ENCODE peak calls at places on chromosomes 4 and X, in eight cellular contexts. One of them, this sample, is unnamed.

GRCh38 chrX:44935640-44936039 is 62.7 kb downstream of the KDM6A start:
- DNase-seq in breast epithelium: no peak
- DNase-seq in H1: no peak
- DNase-seq in esophagus muscularis mucosa: no peak
- DNase-seq in suprapubic skin: no peak
- DNase-seq in endothelial cell of umbilical vein: no peak
- DNase-seq in HepG2: no peak
- DNase-seq in upper lobe of left lung: no peak
- DNase-seq in this sample: no peak

GRCh38 chrX:20140410-20140809 is 1.2 kb downstream of the EIF1AX start:
- DNase-seq in breast epithelium: no peak
- DNase-seq in H1: no peak
- DNase-seq in esophagus muscularis mucosa: no peak
- DNase-seq in suprapubic skin: no peak
- DNase-seq in endothelial cell of umbilical vein: no peak
- DNase-seq in HepG2: no peak
- DNase-seq in upper lobe of left lung: no peak
- DNase-seq in this sample: no peak

GRCh38 chr4:186307497-186307896 is 41.5 kb downstream of the F11 start:
- DNase-seq in breast epithelium: no peak
- DNase-seq in H1: no peak
- DNase-seq in esophagus muscularis mucosa: no peak
- DNase-seq in suprapubic skin: no peak
- DNase-seq in endothelial cell of umbilical vein: no peak
- DNase-seq in HepG2: no peak
- DNase-seq in upper lobe of left lung: peak; percentile 49
- DNase-seq in this sample: no peak

GRCh38 chr4:56630876-56631666 is 50.0 kb downstream of the HOPX start:
- DNase-seq in breast epithelium: no peak
- DNase-seq in H1: no peak
- DNase-seq in esophagus muscularis mucosa: no peak
- DNase-seq in suprapubic skin: no peak
- DNase-seq in endothelial cell of umbilical vein: no peak
- DNase-seq in HepG2: no peak
- DNase-seq in upper lobe of left lung: no peak
- DNase-seq in this sample: no peak

GRCh38 chr4:163332526-163333405 is at the start of gene NPY1R:
- DNase-seq in breast epithelium: peak; percentile 74
- DNase-seq in H1: peak; percentile 82
- DNase-seq in esophagus muscularis mucosa: no peak
- DNase-seq in suprapubic skin: no peak
- DNase-seq in endothelial cell of umbilical vein: peak; percentile 80
- DNase-seq in HepG2: peak; percentile 24
- DNase-seq in upper lobe of left lung: peak; percentile 78
- DNase-seq in this sample: peak; percentile 65

GRCh38 chr4:145099653-145100052 is 1.5 kb downstream of the ABCE1 start:
- DNase-seq in breast epithelium: no peak
- DNase-seq in H1: no peak
- DNase-seq in esophagus muscularis mucosa: no peak
- DNase-seq in suprapubic skin: no peak
- DNase-seq in endothelial cell of umbilical vein: peak; percentile 52
- DNase-seq in HepG2: peak; percentile 19
- DNase-seq in upper lobe of left lung: no peak
- DNase-seq in this sample: no peak

GRCh38 chrX:41445781-41446358 is 1.3 kb upstream of the NYX start:
- DNase-seq in breast epithelium: no peak
- DNase-seq in H1: no peak
- DNase-seq in esophagus muscularis mucosa: no peak
- DNase-seq in suprapubic skin: no peak
- DNase-seq in endothelial cell of umbilical vein: no peak
- DNase-seq in HepG2: no peak
- DNase-seq in upper lobe of left lung: no peak
- DNase-seq in this sample: no peak

GRCh38 chr4:123102897-123103489 is 180.6 kb upstream of the NUDT6 start:
- DNase-seq in breast epithelium: no peak
- DNase-seq in H1: no peak
- DNase-seq in esophagus muscularis mucosa: no peak
- DNase-seq in suprapubic skin: no peak
- DNase-seq in endothelial cell of umbilical vein: peak; percentile 52
- DNase-seq in HepG2: peak; percentile 49
- DNase-seq in upper lobe of left lung: no peak
- DNase-seq in this sample: no peak

DNA sequence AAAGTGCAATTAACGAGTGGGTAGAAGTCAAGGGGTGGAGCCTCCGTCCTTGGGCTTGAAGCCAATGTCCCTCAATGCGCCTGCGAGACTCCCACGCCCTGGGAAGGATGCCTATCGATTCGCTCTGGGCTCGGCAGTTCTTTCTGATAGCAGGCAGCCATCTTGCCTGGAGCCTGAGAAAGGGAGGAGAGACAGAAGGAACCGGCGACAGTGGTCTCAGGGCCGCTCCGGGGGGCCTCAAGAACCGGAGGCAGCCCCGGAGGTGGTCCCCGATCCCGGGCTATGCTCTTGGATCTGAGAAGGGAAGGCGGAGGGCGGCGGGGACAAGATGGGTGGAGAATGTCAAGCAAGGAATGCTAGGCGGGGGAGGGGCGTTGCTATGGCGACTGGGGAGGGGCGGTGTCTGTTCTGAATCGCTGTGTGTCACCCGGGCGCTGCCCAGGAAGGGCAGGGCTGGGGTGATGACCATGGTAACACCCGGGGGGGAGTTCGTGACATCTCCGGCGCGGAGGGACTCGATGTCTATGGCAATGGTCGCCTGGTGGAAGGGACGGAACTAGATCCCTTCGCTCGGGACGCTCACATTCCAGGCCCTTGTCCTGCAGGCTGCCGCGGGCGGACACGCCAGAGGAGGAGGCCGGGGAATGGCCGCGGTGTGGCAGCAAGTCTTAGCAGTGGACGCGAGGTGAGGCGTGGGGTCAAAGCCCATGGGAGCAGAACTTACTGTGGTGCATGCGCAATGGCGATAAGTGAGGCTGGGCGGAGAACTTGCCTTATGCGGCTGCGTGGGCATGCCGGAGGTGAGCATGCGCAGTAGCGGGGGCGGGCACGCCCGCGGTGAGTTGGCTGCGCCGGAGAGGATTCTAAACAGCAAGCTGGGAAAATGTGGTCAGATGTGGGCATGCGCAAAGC is at the start of gene WDR13:
- DNase-seq in breast epithelium: peak; percentile 88
- DNase-seq in H1: peak; percentile 89
- DNase-seq in esophagus muscularis mucosa: peak; percentile 96
- DNase-seq in suprapubic skin: peak; percentile 92
- DNase-seq in endothelial cell of umbilical vein: peak; percentile 95
- DNase-seq in HepG2: peak; percentile 84
- DNase-seq in upper lobe of left lung: peak; percentile 93
- DNase-seq in this sample: peak; percentile 92
- TF ChIP-seq POLR2A in breast epithelium: no peak
- TF ChIP-seq POLR2A in H1: peak; percentile 16
- TF ChIP-seq POLR2A in esophagus muscularis mucosa: peak; percentile 24
- TF ChIP-seq POLR2A in suprapubic skin: peak; percentile 45
- TF ChIP-seq POLR2A in endothelial cell of umbilical vein: peak; percentile 27
- TF ChIP-seq POLR2A in HepG2: peak; percentile 88
- TF ChIP-seq POLR2A in upper lobe of left lung: peak; percentile 83
- TF ChIP-seq POLR2A in this sample: peak; percentile 37

GRCh38 chrX:107776649-107777535 is 641 bp upstream of the NCBP2L start:
- DNase-seq in breast epithelium: peak; percentile 69
- DNase-seq in H1: peak; percentile 55
- DNase-seq in esophagus muscularis mucosa: peak; percentile 93
- DNase-seq in suprapubic skin: peak; percentile 90
- DNase-seq in endothelial cell of umbilical vein: peak; percentile 87
- DNase-seq in HepG2: peak; percentile 50
- DNase-seq in upper lobe of left lung: peak; percentile 88
- DNase-seq in this sample: peak; percentile 84

GRCh38 chrX:107773206-107773605 is 2.4 kb downstream of the TSC22D3 start:
- DNase-seq in breast epithelium: no peak
- DNase-seq in H1: no peak
- DNase-seq in esophagus muscularis mucosa: no peak
- DNase-seq in suprapubic skin: no peak
- DNase-seq in endothelial cell of umbilical vein: no peak
- DNase-seq in HepG2: no peak
- DNase-seq in upper lobe of left lung: no peak
- DNase-seq in this sample: no peak

GRCh38 chrX:107773906-107774435 is 1.6 kb downstream of the TSC22D3 start:
- DNase-seq in breast epithelium: no peak
- DNase-seq in H1: no peak
- DNase-seq in esophagus muscularis mucosa: no peak
- DNase-seq in suprapubic skin: no peak
- DNase-seq in endothelial cell of umbilical vein: no peak
- DNase-seq in HepG2: no peak
- DNase-seq in upper lobe of left lung: no peak
- DNase-seq in this sample: no peak

GRCh38 chrX:107775734-107776511 is at the start of gene TSC22D3:
- DNase-seq in breast epithelium: peak; percentile 80
- DNase-seq in H1: peak; percentile 63
- DNase-seq in esophagus muscularis mucosa: peak; percentile 92
- DNase-seq in suprapubic skin: peak; percentile 86
- DNase-seq in endothelial cell of umbilical vein: peak; percentile 64
- DNase-seq in HepG2: peak; percentile 4
- DNase-seq in upper lobe of left lung: peak; percentile 89
- DNase-seq in this sample: peak; percentile 83

DNA sequence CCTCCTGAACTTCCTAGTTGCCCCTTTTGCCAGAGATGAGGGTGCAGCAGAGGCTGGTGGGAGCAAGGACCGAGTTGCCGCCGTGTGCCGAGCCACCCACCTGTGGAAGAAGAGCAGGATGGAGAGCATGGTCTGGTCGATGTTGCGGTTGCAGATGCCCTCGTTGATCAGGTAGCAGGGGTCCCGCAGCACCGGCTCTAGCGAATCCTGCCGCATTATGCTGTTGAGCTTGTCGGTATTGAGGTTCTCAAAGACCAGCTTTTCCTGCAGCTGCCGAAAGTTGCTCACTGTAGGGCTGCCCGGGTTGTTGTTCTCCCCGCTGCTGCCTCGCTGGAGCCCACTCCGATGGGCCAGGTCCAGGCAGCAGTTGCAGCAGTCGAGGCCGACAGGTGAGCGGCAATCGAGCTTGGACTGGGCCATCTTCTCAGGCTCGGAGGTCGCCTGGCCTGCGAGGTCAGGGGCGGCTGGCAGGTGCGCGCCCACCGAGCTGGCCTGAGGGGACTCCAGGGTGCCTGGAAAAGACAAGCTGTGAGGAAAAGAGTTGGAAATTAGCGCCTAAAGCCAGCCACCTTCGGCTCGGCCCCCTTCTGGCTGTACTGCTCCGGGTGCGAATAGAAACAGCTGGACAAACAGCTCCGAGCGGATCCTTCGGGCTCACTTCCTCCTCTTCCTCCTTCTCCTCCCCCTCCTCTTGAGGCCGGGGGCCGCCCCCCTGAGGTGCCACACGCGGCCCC is 420 bp downstream of the TSC22D3 start:
- DNase-seq in breast epithelium: no peak
- DNase-seq in H1: peak; percentile 47
- DNase-seq in esophagus muscularis mucosa: no peak
- DNase-seq in suprapubic skin: no peak
- DNase-seq in endothelial cell of umbilical vein: no peak
- DNase-seq in HepG2: no peak
- DNase-seq in upper lobe of left lung: no peak
- DNase-seq in this sample: no peak
- H3K27ac ChIP-seq in breast epithelium: peak overlapping the region; percentile 81
- H3K27ac ChIP-seq in H1: no peak overlapping the region
- H3K27ac ChIP-seq in esophagus muscularis mucosa: peak overlapping the region; percentile 84
- H3K27ac ChIP-seq in suprapubic skin: peak overlapping the region; percentile 82
- H3K27ac ChIP-seq in endothelial cell of umbilical vein: no peak overlapping the region
- H3K27ac ChIP-seq in HepG2: no peak overlapping the region
- H3K27ac ChIP-seq in upper lobe of left lung: peak overlapping the region; percentile 83
- H3K27ac ChIP-seq in this sample: peak overlapping the region; percentile 90

GRCh38 chr4:121180558-121180957 is 16.4 kb upstream of the TNIP3 start:
- DNase-seq in breast epithelium: no peak
- DNase-seq in H1: no peak
- DNase-seq in esophagus muscularis mucosa: no peak
- DNase-seq in suprapubic skin: no peak
- DNase-seq in endothelial cell of umbilical vein: no peak
- DNase-seq in HepG2: no peak
- DNase-seq in upper lobe of left lung: no peak
- DNase-seq in this sample: no peak

GRCh38 chr4:121185960-121186359 is 21.8 kb upstream of the TNIP3 start:
- DNase-seq in breast epithelium: no peak
- DNase-seq in H1: no peak
- DNase-seq in esophagus muscularis mucosa: no peak
- DNase-seq in suprapubic skin: no peak
- DNase-seq in endothelial cell of umbilical vein: no peak
- DNase-seq in HepG2: no peak
- DNase-seq in upper lobe of left lung: no peak
- DNase-seq in this sample: no peak

GRCh38 chr4:121183359-121183758 is 19.2 kb upstream of the TNIP3 start:
- DNase-seq in breast epithelium: no peak
- DNase-seq in H1: no peak
- DNase-seq in esophagus muscularis mucosa: no peak
- DNase-seq in suprapubic skin: no peak
- DNase-seq in endothelial cell of umbilical vein: no peak
- DNase-seq in HepG2: no peak
- DNase-seq in upper lobe of left lung: no peak
- DNase-seq in this sample: no peak

GRCh38 chr4:121181493-121181892 is 17.4 kb upstream of the TNIP3 start:
- DNase-seq in breast epithelium: no peak
- DNase-seq in H1: no peak
- DNase-seq in esophagus muscularis mucosa: no peak
- DNase-seq in suprapubic skin: no peak
- DNase-seq in endothelial cell of umbilical vein: no peak
- DNase-seq in HepG2: no peak
- DNase-seq in upper lobe of left lung: no peak
- DNase-seq in this sample: no peak

GRCh38 chr4:121182296-121182695 is 18.2 kb upstream of the TNIP3 start:
- DNase-seq in breast epithelium: no peak
- DNase-seq in H1: no peak
- DNase-seq in esophagus muscularis mucosa: no peak
- DNase-seq in suprapubic skin: no peak
- DNase-seq in endothelial cell of umbilical vein: peak; percentile 10
- DNase-seq in HepG2: no peak
- DNase-seq in upper lobe of left lung: no peak
- DNase-seq in this sample: no peak
- TF ChIP-seq POLR2AphosphoS5 in breast epithelium: no peak
- TF ChIP-seq POLR2AphosphoS5 in H1: no peak
- TF ChIP-seq POLR2AphosphoS5 in esophagus muscularis mucosa: no peak
- TF ChIP-seq POLR2AphosphoS5 in suprapubic skin: no peak
- TF ChIP-seq POLR2AphosphoS5 in endothelial cell of umbilical vein: no peak
- TF ChIP-seq POLR2AphosphoS5 in HepG2: no peak
- TF ChIP-seq POLR2AphosphoS5 in upper lobe of left lung: no peak
- TF ChIP-seq POLR2AphosphoS5 in this sample: no peak

DNA sequence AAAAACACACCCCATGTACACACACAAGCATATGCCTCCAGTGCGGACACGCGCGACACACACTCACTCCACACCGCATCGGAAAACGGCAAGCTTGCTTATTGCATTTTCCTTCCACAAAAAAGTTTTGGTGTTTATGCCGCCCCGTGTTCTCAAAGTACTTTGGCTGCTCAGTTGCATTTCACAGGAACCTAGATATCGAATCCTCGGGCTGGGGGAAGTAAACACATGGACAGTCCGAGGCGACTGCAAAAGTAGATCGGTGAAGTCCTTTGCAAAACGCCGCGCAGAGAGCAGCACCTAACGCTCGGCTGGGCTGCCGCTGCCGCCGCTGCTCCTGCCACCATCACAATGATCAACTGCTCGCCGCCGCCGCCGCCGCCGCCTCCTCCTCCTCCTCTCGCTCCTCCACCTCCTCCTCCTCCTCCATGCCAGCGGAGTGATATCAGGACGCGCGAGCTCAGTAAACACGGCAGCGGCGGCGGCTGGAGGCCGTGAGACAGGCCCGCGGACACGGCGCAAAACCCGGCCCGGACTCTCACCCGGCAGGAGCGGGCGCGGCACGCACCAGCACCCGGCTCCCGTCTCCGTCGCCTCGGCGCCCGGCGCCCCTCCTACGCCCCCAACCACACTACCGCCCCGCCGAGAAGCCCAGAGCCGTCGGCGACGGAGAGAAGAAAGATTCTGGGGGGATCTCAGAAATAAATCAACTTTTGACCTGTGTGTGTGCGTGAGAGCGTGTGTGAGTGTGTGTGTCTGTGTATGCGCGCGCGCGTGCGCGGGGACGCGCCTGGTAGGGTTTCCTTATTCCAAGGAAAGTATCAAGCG is at the start of gene MAML3:
- DNase-seq in breast epithelium: peak; percentile 95
- DNase-seq in H1: peak; percentile 94
- DNase-seq in esophagus muscularis mucosa: peak; percentile 98
- DNase-seq in suprapubic skin: peak; percentile 96
- DNase-seq in endothelial cell of umbilical vein: peak; percentile 95
- DNase-seq in HepG2: peak; percentile 64
- DNase-seq in upper lobe of left lung: peak; percentile 94
- DNase-seq in this sample: peak; percentile 96
- TF ChIP-seq POLR2A in breast epithelium: peak; percentile 43
- TF ChIP-seq POLR2A in H1: no peak
- TF ChIP-seq POLR2A in esophagus muscularis mucosa: peak; percentile 42
- TF ChIP-seq POLR2A in suprapubic skin: no peak
- TF ChIP-seq POLR2A in endothelial cell of umbilical vein: peak; percentile 53
- TF ChIP-seq POLR2A in HepG2: no peak
- TF ChIP-seq POLR2A in upper lobe of left lung: peak; percentile 91
- TF ChIP-seq POLR2A in this sample: peak; percentile 57